ENCODE peak calls at places on chromosomes 3 and 15, in six cellular contexts. W, Q, Z, P, E and D are unnamed samples.

GRCh38 chr3:1214928-1215327 is 122.1 kb downstream of the CNTN6 start:
- DNase-seq in W (no peak), Q (no peak), Z (no peak), P (peak), E (no peak), D (no peak)

GRCh38 chr15:41942886-41943285 is 29.5 kb downstream of the EHD4 start:
- DNase-seq in W (no peak), Q (no peak), Z (no peak), P (no peak), E (no peak), D (peak)

GRCh38 chr15:73699249-73700040 is 15.3 kb downstream of the CD276 start:
- DNase-seq in W (no peak), Q (no peak), Z (no peak), P (no peak), E (no peak), D (no peak)

GRCh38 chr3:159765860-159766294 is 222.8 kb upstream of the IL12A start:
- DNase-seq in W (no peak), Q (no peak), Z (no peak), P (no peak), E (no peak), D (no peak)

GRCh38 chr3:155585384-155585783 is 159.5 kb downstream of the PLCH1 start:
- DNase-seq in W (no peak), Q (no peak), Z (no peak), P (no peak), E (no peak), D (no peak)

GRCh38 chr15:28885630-28886430 is at the start of gene APBA2:
- DNase-seq in W (peak), Q (peak), Z (no peak), P (no peak), E (no peak), D (no peak)

GRCh38 chr15:64466408-64467116 is 6.2 kb downstream of the ZNF609 start:
- DNase-seq in W (no peak), Q (no peak), Z (no peak), P (no peak), E (no peak), D (no peak)

GRCh38 chr15:95679847-95680582 is 650.5 kb upstream of the NR2F2 start:
- DNase-seq in W (no peak), Q (no peak), Z (no peak), P (no peak), E (no peak), D (no peak)

GRCh38 chr3:185176756-185177359 is 24.0 kb upstream of the C3orf70 start:
- DNase-seq in W (no peak), Q (peak), Z (peak), P (no peak), E (no peak), D (no peak)

GRCh38 chr3:134326760-134327593 is 47.3 kb downstream of the AMOTL2 start:
- DNase-seq in W (no peak), Q (peak), Z (no peak), P (peak), E (no peak), D (no peak)

GRCh38 chr3:105979961-105980360 is 111.1 kb upstream of the CBLB start:
- DNase-seq in W (no peak), Q (no peak), Z (no peak), P (no peak), E (no peak), D (no peak)